ENCODE peak calls at places on chromosomes 11 and 22, in nine cellular contexts. I, N, H, W, D, A, K, R and F are unnamed samples.

GRCh38 chr11:73159297-73159696 is 17.2 kb upstream of the FCHSD2 start:
- DNase-seq in N (no peak), K (no peak), H (peak; percentile 45), A (no peak), W (no peak), I (no peak), D (no peak), R (no peak), F (no peak)

GRCh38 chr11:108967571-108967970 is 302.7 kb downstream of the DDX10 start:
- DNase-seq in H (no peak), R (no peak), I (peak; percentile 36), K (peak; percentile 82), W (no peak), A (no peak), D (no peak), N (no peak), F (no peak)

GRCh38 chr11:117833401-117833891 is 8.9 kb upstream of the FXYD2 start:
- DNase-seq in W (no peak), K (no peak), I (no peak), A (no peak), N (no peak), D (no peak), R (no peak), H (peak; percentile 56), F (no peak)

GRCh38 chr22:35418088-35418487 is 18.1 kb downstream of the MCM5 start:
- DNase-seq in D (no peak), I (no peak), H (no peak), R (no peak), W (no peak), N (peak; percentile 38), A (no peak), K (no peak), F (no peak)

GRCh38 chr11:35391922-35392813 is 27.2 kb downstream of the SLC1A2 start:
- DNase-seq in A (peak; percentile 82), I (peak; percentile 81), W (peak; percentile 38), R (peak; percentile 75), K (peak; percentile 54), N (peak; percentile 85), D (peak; percentile 71), H (peak; percentile 96), F (peak; percentile 79)

GRCh38 chr11:55942785-55943392 is 6.7 kb upstream of the OR5I1 start:
- DNase-seq in A (no peak), N (peak; percentile 30), W (no peak), H (no peak), D (no peak), I (peak; percentile 69), R (no peak), K (peak; percentile 43), F (no peak)

GRCh38 chr11:68469122-68469521 is 8.6 kb downstream of the PPP6R3 start:
- DNase-seq in N (no peak), I (peak; percentile 61), H (no peak), R (no peak), K (no peak), W (no peak), A (no peak), D (no peak), F (no peak)

GRCh38 chr22:24429411-24430365 is 2.3 kb downstream of the ADORA2A start:
- DNase-seq in I (peak; percentile 46), H (peak; percentile 85), D (no peak), K (peak; percentile 50), A (peak; percentile 57), N (peak; percentile 44), W (no peak), R (peak; percentile 33), F (peak; percentile 13)

GRCh38 chr11:33736148-33736809 is at the start of gene CD59:
- DNase-seq in K (peak; percentile 87), A (peak; percentile 86), I (peak; percentile 95), N (peak; percentile 97), H (peak; percentile 99), D (peak; percentile 75), R (peak; percentile 78), W (no peak), F (peak; percentile 91)

GRCh38 chr11:62445314-62445740 is 26.5 kb downstream of the SCGB1A1 start:
- DNase-seq in H (no peak), D (no peak), A (no peak), N (no peak), W (no peak), R (no peak), K (no peak), I (no peak), F (no peak)

GRCh38 chr11:11998091-11998781 is 10.2 kb downstream of the DKK3 start:
- DNase-seq in H (no peak), D (peak; percentile 52), I (no peak), N (peak; percentile 97), R (no peak), W (peak; percentile 85), K (no peak), A (no peak), F (no peak)

GRCh38 chr22:41382098-41382578 is 396 bp downstream of the TEF start:
- DNase-seq in R (peak; percentile 31), I (no peak), A (peak; percentile 65), H (peak; percentile 90), N (peak; percentile 53), W (no peak), D (no peak), K (peak; percentile 62), F (peak; percentile 63)

GRCh38 chr11:41320233-41320993 is 139.0 kb downstream of the LRRC4C start:
- DNase-seq in R (no peak), K (no peak), W (no peak), D (no peak), I (no peak), H (no peak), A (no peak), N (no peak), F (no peak)

GRCh38 chr11:66880484-66881211 is 23.8 kb downstream of the LRFN4 start:
- DNase-seq in N (no peak), A (no peak), D (no peak), H (no peak), W (no peak), K (no peak), I (peak; percentile 50), R (no peak), F (no peak)

GRCh38 chr11:119047205-119047604 is 9.8 kb downstream of the HYOU1 start:
- DNase-seq in R (no peak), N (no peak), I (no peak), A (no peak), H (no peak), D (no peak), W (no peak), K (no peak), F (no peak)

GRCh38 chr22:47200273-47201051 is 438.0 kb downstream of the TBC1D22A start:
- DNase-seq in K (no peak), W (no peak), A (peak; percentile 8), N (no peak), D (no peak), H (peak; percentile 61), I (no peak), R (no peak), F (no peak)

GRCh38 chr22:27719033-27719341 is 82.6 kb downstream of the MN1 start:
- DNase-seq in K (no peak), D (no peak), A (no peak), R (no peak), I (no peak), H (peak; percentile 14), N (no peak), W (no peak), F (no peak)

GRCh38 chr11:64864473-64865285 is 13.7 kb downstream of the EHD1 start:
- DNase-seq in H (peak; percentile 93), W (peak; percentile 64), K (no peak), A (peak; percentile 37), I (no peak), R (no peak), N (peak; percentile 93), D (no peak), F (no peak)

GRCh38 chr11:78050964-78051831 is 12.5 kb upstream of the THRSP start:
- DNase-seq in I (peak; percentile 84), N (peak; percentile 85), A (no peak), K (no peak), W (no peak), H (no peak), R (no peak), D (no peak), F (no peak)

GRCh38 chr11:132471491-132471890 is 1060.8 kb downstream of the OPCML start:
- DNase-seq in D (no peak), R (no peak), N (peak; percentile 77), W (no peak), I (no peak), K (no peak), A (no peak), H (no peak), F (no peak)

GRCh38 chr22:44574581-44575343 is 76.7 kb upstream of the RTL6 start:
- DNase-seq in W (no peak), N (no peak), D (no peak), I (no peak), K (no peak), H (no peak), R (no peak), A (peak; percentile 7), F (no peak)

GRCh38 chr22:41939981-41940852 is 6.7 kb downstream of the CENPM start:
- DNase-seq in R (peak; percentile 83), I (no peak), H (no peak), W (no peak), D (no peak), A (peak; percentile 85), N (no peak), K (no peak), F (peak; percentile 79)

GRCh38 chr22:27460596-27461347 is 340.8 kb downstream of the MN1 start:
- DNase-seq in W (no peak), D (peak; percentile 50), H (peak; percentile 84), N (peak; percentile 83), K (no peak), A (no peak), R (no peak), I (peak; percentile 58), F (no peak)

GRCh38 chr11:73889019-73889418 is 12.2 kb downstream of the PAAF1 start:
- DNase-seq in R (no peak), A (no peak), I (no peak), H (no peak), N (peak; percentile 4), K (no peak), D (no peak), W (no peak), F (no peak)

GRCh38 chr11:114195981-114196731 is 100.0 kb upstream of the NNMT start:
- DNase-seq in I (peak; percentile 36), R (no peak), W (no peak), H (peak; percentile 54), N (no peak), D (no peak), K (no peak), A (no peak), F (no peak)

GRCh38 chr11:83140691-83141455 is 16.1 kb upstream of the PCF11 start:
- DNase-seq in W (no peak), A (no peak), I (no peak), D (no peak), H (no peak), R (no peak), K (no peak), N (no peak), F (no peak)

GRCh38 chr11:86592659-86593451 is 79.6 kb downstream of the ME3 start:
- DNase-seq in R (peak; percentile 52), I (peak; percentile 95), K (peak; percentile 20), W (no peak), A (peak; percentile 37), D (no peak), H (no peak), N (peak; percentile 96), F (no peak)

GRCh38 chr11:133004369-133004768 is 527.9 kb downstream of the OPCML start:
- DNase-seq in N (no peak), R (no peak), W (no peak), A (no peak), K (no peak), D (no peak), H (no peak), I (no peak), F (no peak)

GRCh38 chr11:45596571-45596970 is 68.9 kb downstream of the CHST1 start:
- DNase-seq in K (no peak), I (no peak), W (no peak), N (no peak), R (no peak), H (no peak), A (no peak), D (no peak), F (no peak)

GRCh38 chr11:10930961-10931760 is 73.3 kb upstream of the ZBED5 start:
- DNase-seq in I (peak; percentile 85), H (peak; percentile 93), N (peak; percentile 74), W (no peak), R (peak; percentile 25), A (peak; percentile 23), K (peak; percentile 75), D (peak; percentile 45), F (peak; percentile 14)

GRCh38 chr11:8008212-8008611 is 21.1 kb downstream of the EIF3F start:
- DNase-seq in H (no peak), R (no peak), A (no peak), D (no peak), K (no peak), W (no peak), N (no peak), I (no peak), F (no peak)